ENCODE peak calls at places on chromosomes 4 and X, in four cellular contexts. I, S, Z and N are unnamed samples.

GRCh38 chr4:160038560-160038959 is 935.7 kb downstream of the RAPGEF2 start:
- DNase-seq in S (no peak), I (no peak), Z (no peak), N (no peak)

GRCh38 chr4:1349359-1350168 is 2.6 kb downstream of the UVSSA start:
- DNase-seq in I (peak), Z (no peak), S (no peak), N (no peak)

GRCh38 chrX:56248492-56248891 is 16.3 kb downstream of the KLF8 start:
- DNase-seq in I (peak), Z (peak), S (peak), N (no peak)

GRCh38 chrX:152904151-152905080 is 6.5 kb downstream of the ZNF185 start:
- DNase-seq in Z (peak), I (peak), S (peak), N (no peak)

GRCh38 chr4:83329521-83330105 is 5.0 kb downstream of the HPSE start:
- DNase-seq in Z (no peak), I (no peak), S (no peak), N (no peak)

GRCh38 chr4:38523054-38523453 is 140.9 kb upstream of the KLF3 start:
- DNase-seq in I (no peak), S (no peak), Z (no peak), N (no peak)

GRCh38 chr4:41505161-41505653 is 32.8 kb upstream of the LIMCH1 start:
- DNase-seq in S (no peak), Z (no peak), I (peak), N (no peak)

GRCh38 chrX:107721966-107722707 is 53.5 kb downstream of the TSC22D3 start:
- DNase-seq in S (no peak), Z (no peak), I (peak), N (no peak)

GRCh38 chr4:27128431-27128830 is 267.8 kb downstream of the STIM2 start:
- DNase-seq in Z (no peak), S (no peak), I (no peak), N (no peak)